ENCODE peak calls at places on chromosomes 6 and 20, in nine cellular contexts. W is breast epithelium, L is GM23338, X is tibial artery, D is sigmoid colon, A is cardiac muscle cell, Q is prostate gland, Z is colonic mucosa, H is fibroblast of lung. E is an unnamed sample.

GRCh38 chr6:162029873-162030576 is 697.5 kb downstream of the PRKN start:
- DNase-seq in W (no peak), L (no peak), X (no peak), D (no peak), A (peak), Q (no peak), Z (no peak), H (peak), E (no peak)

GRCh38 chr20:48698507-48699267 is 129.1 kb downstream of the PREX1 start:
- DNase-seq in W (no peak), L (peak), X (no peak), D (peak), A (no peak), Q (no peak), Z (no peak), H (no peak), E (no peak)

GRCh38 chr6:116876635-116877611 is at the start of gene RFX6:
- DNase-seq in W (no peak), L (peak), X (no peak), D (no peak), A (no peak), Q (no peak), Z (peak), H (no peak), E (peak)

GRCh38 chr20:58604410-58604881 is 46.6 kb upstream of the STX16 start:
- DNase-seq in W (no peak), L (no peak), X (no peak), D (peak), A (no peak), Q (no peak), Z (no peak), H (no peak), E (no peak)

GRCh38 chr6:166223091-166223490 is 55.4 kb upstream of the TBXT start:
- DNase-seq in W (no peak), L (no peak), X (no peak), D (no peak), A (peak), Q (no peak), Z (no peak), H (no peak), E (no peak)

GRCh38 chr6:44177691-44178423 is 19.2 kb downstream of the CAPN11 start:
- DNase-seq in W (peak), L (no peak), X (peak), D (peak), A (peak), Q (no peak), Z (no peak), H (peak), E (peak)

GRCh38 chr6:39755231-39755630 is 30.0 kb upstream of the KIF6 start:
- DNase-seq in W (no peak), L (no peak), X (no peak), D (no peak), A (peak), Q (no peak), Z (no peak), H (peak), E (no peak)

GRCh38 chr6:132598473-132598872 is 8.9 kb upstream of the TAAR5 start:
- DNase-seq in W (no peak), L (peak), X (no peak), D (no peak), A (peak), Q (no peak), Z (no peak), H (no peak), E (peak)

GRCh38 chr20:62607366-62608217 is 34.7 kb upstream of the SLCO4A1 start:
- DNase-seq in W (no peak), L (no peak), X (no peak), D (no peak), A (no peak), Q (no peak), Z (no peak), H (no peak), E (peak)

GRCh38 chr20:41833739-41834138 is 215.6 kb upstream of the CHD6 start:
- DNase-seq in W (no peak), L (no peak), X (no peak), D (no peak), A (no peak), Q (no peak), Z (no peak), H (no peak), E (no peak)

GRCh38 chr20:33299111-33299603 is 16.1 kb downstream of the BPIFB1 start:
- DNase-seq in W (peak), L (peak), X (peak), D (peak), A (peak), Q (peak), Z (peak), H (peak), E (peak)

GRCh38 chr6:121366184-121366521 is 31.9 kb upstream of the TBC1D32 start:
- DNase-seq in W (no peak), L (no peak), X (no peak), D (no peak), A (no peak), Q (no peak), Z (no peak), H (no peak), E (no peak)

GRCh38 chr6:33183071-33183683 is 9.1 kb downstream of the COL11A2 start:
- DNase-seq in W (no peak), L (no peak), X (no peak), D (no peak), A (no peak), Q (no peak), Z (no peak), H (no peak), E (no peak)

GRCh38 chr6:56683882-56684281 is 41.2 kb upstream of the DST start:
- DNase-seq in W (peak), L (no peak), X (peak), D (no peak), A (peak), Q (peak), Z (peak), H (peak), E (peak)

GRCh38 chr20:61306935-61307475 is 54.9 kb downstream of the CDH4 start:
- DNase-seq in W (no peak), L (peak), X (no peak), D (no peak), A (no peak), Q (no peak), Z (no peak), H (no peak), E (no peak)

GRCh38 chr20:38748863-38749153 is 548 bp downstream of the ACTR5 start:
- DNase-seq in W (no peak), L (no peak), X (no peak), D (no peak), A (no peak), Q (peak), Z (peak), H (no peak), E (no peak)

GRCh38 chr6:167699141-167700036 is 127.3 kb upstream of the AFDN start:
- DNase-seq in W (peak), L (no peak), X (peak), D (peak), A (peak), Q (no peak), Z (peak), H (peak), E (peak)

GRCh38 chr6:150734235-150734634 is 131.3 kb upstream of the MTHFD1L start:
- DNase-seq in W (no peak), L (no peak), X (no peak), D (no peak), A (no peak), Q (no peak), Z (no peak), H (peak), E (no peak)

GRCh38 chr20:62815066-62815991 is 1.5 kb upstream of the COL9A3 start:
- DNase-seq in W (no peak), L (peak), X (no peak), D (no peak), A (peak), Q (no peak), Z (no peak), H (peak), E (no peak)

GRCh38 chr20:63635431-63636141 is 8.7 kb upstream of the GMEB2 start:
- DNase-seq in W (no peak), L (no peak), X (no peak), D (no peak), A (no peak), Q (no peak), Z (no peak), H (no peak), E (no peak)

GRCh38 chr6:144855812-144856531 is 570.8 kb downstream of the UTRN start:
- DNase-seq in W (no peak), L (no peak), X (no peak), D (no peak), A (no peak), Q (no peak), Z (no peak), H (no peak), E (no peak)

GRCh38 chr6:27414996-27415395 is 26.4 kb downstream of the ZNF391 start:
- DNase-seq in W (no peak), L (no peak), X (no peak), D (no peak), A (no peak), Q (no peak), Z (no peak), H (no peak), E (no peak)

GRCh38 chr20:38178065-38178471 is 13.0 kb upstream of the TGM2 start:
- DNase-seq in W (no peak), L (no peak), X (no peak), D (peak), A (no peak), Q (no peak), Z (no peak), H (no peak), E (no peak)

GRCh38 chr20:34907616-34908469 is 31.4 kb downstream of the ACSS2 start:
- DNase-seq in W (peak), L (no peak), X (peak), D (no peak), A (peak), Q (peak), Z (peak), H (peak), E (peak)

GRCh38 chr6:64006246-64006645 is 370.6 kb downstream of the PHF3 start:
- DNase-seq in W (no peak), L (no peak), X (no peak), D (no peak), A (no peak), Q (no peak), Z (no peak), H (no peak), E (no peak)

GRCh38 chr20:62818592-62819493 is 2.0 kb downstream of the COL9A3 start:
- DNase-seq in W (no peak), L (no peak), X (no peak), D (peak), A (peak), Q (no peak), Z (peak), H (no peak), E (peak)

GRCh38 chr20:62307226-62308101 is 4.7 kb downstream of the ADRM1 start:
- DNase-seq in W (no peak), L (no peak), X (no peak), D (no peak), A (no peak), Q (no peak), Z (no peak), H (no peak), E (no peak)

GRCh38 chr6:15476631-15477380 is 186.0 kb downstream of the DTNBP1 start:
- DNase-seq in W (no peak), L (no peak), X (no peak), D (no peak), A (no peak), Q (no peak), Z (no peak), H (peak), E (no peak)

GRCh38 chr20:24317224-24317623 is 152.2 kb upstream of the SYNDIG1 start:
- DNase-seq in W (no peak), L (no peak), X (no peak), D (no peak), A (no peak), Q (no peak), Z (no peak), H (no peak), E (no peak)

GRCh38 chr20:24314053-24314452 is 155.4 kb upstream of the SYNDIG1 start:
- DNase-seq in W (no peak), L (no peak), X (no peak), D (no peak), A (no peak), Q (no peak), Z (no peak), H (no peak), E (no peak)

GRCh38 chr20:24318569-24319352 is 150.7 kb upstream of the SYNDIG1 start:
- DNase-seq in W (no peak), L (no peak), X (no peak), D (no peak), A (no peak), Q (no peak), Z (no peak), H (no peak), E (no peak)

GRCh38 chr20:24321939-24322338 is 147.5 kb upstream of the SYNDIG1 start:
- DNase-seq in W (no peak), L (no peak), X (no peak), D (no peak), A (no peak), Q (no peak), Z (no peak), H (no peak), E (no peak)

GRCh38 chr20:24316731-24317130 is 152.7 kb upstream of the SYNDIG1 start:
- DNase-seq in W (no peak), L (no peak), X (no peak), D (no peak), A (no peak), Q (no peak), Z (no peak), H (no peak), E (no peak)
- TF ChIP-seq CTCF in W (no peak), L (no peak), X (no peak), D (no peak), A (no peak), Q (no peak), Z (no peak), H (no peak), E (no peak)

DNA sequence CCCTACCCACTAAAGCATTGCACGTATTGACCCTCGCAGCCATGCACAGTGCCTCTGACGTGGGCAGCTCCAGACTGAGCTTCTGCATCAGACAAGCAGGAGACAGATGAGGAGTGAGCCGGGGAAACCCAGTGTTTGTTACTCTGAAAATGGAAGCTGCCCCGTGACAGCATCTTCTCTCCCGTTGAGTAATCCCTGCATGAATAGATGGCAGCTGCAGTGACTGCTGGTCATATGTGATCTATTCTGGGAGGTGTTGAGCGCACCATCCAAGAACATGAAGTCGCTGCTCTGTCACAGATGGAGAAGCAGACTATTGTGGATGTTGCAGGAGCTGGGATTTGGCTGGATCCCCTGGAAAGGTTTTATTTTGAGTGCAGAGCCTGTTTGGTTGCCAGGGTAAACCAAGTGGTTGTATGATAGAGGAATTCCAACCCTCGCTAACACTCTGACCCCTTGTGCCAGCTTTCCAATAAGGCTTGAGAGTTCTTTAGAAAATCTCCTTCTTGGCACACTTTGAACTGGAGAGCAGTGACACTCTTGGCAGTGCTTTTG is 242.2 kb downstream of the NRN1 start:
- DNase-seq in W (no peak), L (no peak), X (peak), D (no peak), A (peak), Q (no peak), Z (no peak), H (peak), E (no peak)
- H3K27ac ChIP-seq in W (no peak), L (no peak), X (peak), D (no peak), A (no peak), Q (no peak), Z (no peak), H (no peak), E (no peak)

DNA sequence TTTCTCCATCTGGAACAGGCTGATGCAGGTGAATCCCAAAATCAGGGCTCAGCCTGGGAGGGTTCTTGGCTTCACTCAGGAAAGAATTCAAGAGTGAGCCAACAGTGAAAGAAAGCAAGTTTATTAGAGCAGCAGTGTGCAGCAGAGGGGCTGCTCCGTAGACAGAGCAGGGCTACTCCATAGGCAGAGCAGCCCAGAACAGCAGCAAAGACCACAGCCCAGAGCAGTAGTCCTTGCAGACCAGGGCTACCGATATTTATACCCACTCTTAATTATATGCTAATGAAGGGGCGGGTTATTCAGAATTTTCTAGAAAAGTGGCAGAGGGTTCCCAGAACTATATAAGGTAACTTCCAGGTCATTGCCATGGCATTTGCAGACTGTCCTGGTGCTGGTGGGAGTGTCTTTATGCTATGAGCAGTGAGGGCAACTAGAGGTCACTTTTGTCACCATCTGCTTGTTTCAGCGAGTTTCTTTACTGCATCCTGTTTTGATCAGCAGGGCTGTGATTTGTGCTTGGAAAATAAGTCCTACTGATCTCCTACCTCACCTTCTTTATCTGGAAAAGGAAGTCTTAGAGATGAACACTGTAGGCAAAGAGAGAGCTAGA is 39.8 kb upstream of the PTPN1 start:
- DNase-seq in W (no peak), L (no peak), X (no peak), D (no peak), A (no peak), Q (no peak), Z (no peak), H (no peak), E (no peak)
- H3K4me3 ChIP-seq in W (no peak), L (no peak), X (no peak), D (no peak), A (no peak), Q (no peak), Z (no peak), H (no peak), E (no peak)

DNA sequence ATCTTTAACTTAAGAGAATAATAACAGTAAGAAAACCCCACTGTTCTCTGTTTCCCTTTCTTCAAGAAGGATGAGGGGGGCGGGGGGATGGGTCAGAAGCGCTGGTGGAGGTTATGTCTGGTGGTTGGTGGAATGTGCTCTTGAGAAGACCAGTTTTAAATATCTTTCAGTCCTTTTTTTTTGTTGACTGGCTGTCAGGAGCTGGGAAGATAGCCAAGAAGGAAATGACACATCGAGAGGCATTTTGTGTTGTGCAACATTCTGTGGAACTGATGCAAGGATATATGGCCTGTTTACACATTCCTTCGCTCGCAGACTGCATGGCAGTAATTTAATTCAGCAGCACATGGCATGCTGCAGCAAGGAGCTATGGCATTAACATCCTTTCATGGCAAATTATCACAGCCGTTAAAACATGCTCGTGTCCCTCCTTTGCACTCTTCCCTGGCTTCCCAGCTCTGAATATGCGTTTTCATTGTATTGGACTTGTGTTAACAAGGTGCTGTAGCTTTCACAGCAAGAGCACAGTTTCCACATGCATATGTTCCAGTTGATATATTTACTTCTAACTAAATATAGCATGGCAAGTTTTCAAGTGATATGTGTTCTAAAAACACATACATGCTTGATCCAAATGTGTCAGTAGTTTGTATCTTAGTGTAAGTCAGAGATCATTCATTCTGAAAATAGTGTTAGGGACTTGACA is 68.2 kb upstream of the SUPT3H start:
- DNase-seq in W (peak), L (peak), X (peak), D (peak), A (peak), Q (peak), Z (peak), H (peak), E (peak)
- TF ChIP-seq CTCF in W (no peak), L (no peak), X (no peak), D (no peak), A (no peak), Q (no peak), Z (no peak), H (no peak), E (no peak)

DNA sequence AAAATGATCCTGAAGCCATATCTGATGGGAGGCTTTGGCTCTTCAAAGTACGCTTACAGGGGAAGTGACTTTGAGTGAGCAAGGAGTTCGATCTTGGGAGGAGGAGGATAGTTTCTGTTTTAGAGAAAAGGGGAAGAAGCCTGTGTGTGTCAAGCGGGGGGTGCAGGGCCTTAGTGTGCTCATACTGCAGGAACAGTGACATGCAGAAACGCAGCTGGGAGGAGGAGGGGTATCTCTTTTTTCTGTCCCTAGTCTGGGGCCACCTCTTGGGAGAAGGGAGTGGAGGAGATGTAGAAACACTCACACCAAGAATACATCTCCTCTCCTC is 19.8 kb downstream of the SIRPD start:
- DNase-seq in W (no peak), L (no peak), X (peak), D (peak), A (no peak), Q (no peak), Z (peak), H (no peak), E (peak)
- H3K27ac ChIP-seq in W (no peak), L (no peak), X (no peak), D (peak), A (no peak), Q (no peak), Z (peak), H (no peak), E (peak)

DNA sequence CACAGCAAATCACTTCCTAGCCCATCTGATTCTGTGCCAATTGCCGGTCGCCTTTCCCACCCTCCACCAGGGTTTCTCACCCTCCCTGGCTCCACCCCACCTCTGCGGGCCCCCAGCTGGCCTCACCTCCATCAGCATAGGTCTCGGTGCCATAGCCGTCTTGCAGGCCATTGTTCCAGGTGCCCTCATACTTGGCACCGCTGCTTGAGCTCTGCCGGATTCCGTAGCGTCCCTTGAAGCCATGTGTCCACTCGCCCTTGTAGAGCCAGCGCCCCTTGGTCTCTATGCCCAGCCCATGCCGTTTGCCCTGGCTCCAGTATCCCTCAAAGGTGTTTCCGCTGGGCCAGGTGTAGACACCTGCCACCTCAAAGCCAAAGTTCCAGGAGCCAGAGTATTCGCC is 787 bp downstream of the JPH2 start:
- DNase-seq in W (peak), L (no peak), X (no peak), D (no peak), A (no peak), Q (no peak), Z (no peak), H (no peak), E (no peak)
- H3K4me3 ChIP-seq in W (peak), L (peak), X (peak), D (peak), A (peak), Q (peak), Z (peak), H (no peak), E (no peak)

E was measured in body of pancreas.